ENCODE peak calls at places on chromosomes 7 and 10, in seven cellular contexts. P is kidney glomerular epithelial cell; T is tibial artery; X is CD4-positive, alpha-beta T cell; W is HuH-7.5; K is activated CD4-positive, alpha-beta T cell treated with anti-CD3 and anti-CD28 coated beads, Interleukin-2, amount 50 U/mL, for 1 hour; Y is IMR-90. S is an unnamed sample.

GRCh38 chr7:36545291-36545690 is 155.6 kb downstream of the ANLN start:
- DNase-seq in P (no peak), T (no peak), X (no peak), W (no peak), K (no peak), Y (no peak), S (no peak)

GRCh38 chr10:96960872-96961271 is 128.8 kb downstream of the LCOR start:
- DNase-seq in P (no peak), T (no peak), X (no peak), W (no peak), K (no peak), Y (peak), S (peak)

GRCh38 chr7:729154-730000 is 2.3 kb upstream of the PRKAR1B start:
- DNase-seq in P (no peak), T (no peak), X (no peak), W (no peak), K (no peak), Y (no peak), S (no peak)

GRCh38 chr10:129940617-129941198 is 23.4 kb downstream of the EBF3 start:
- DNase-seq in P (no peak), T (peak), X (no peak), W (no peak), K (no peak), Y (no peak), S (no peak)

GRCh38 chr7:51121945-51122425 is 194.6 kb downstream of the COBL start:
- DNase-seq in P (no peak), T (no peak), X (no peak), W (no peak), K (no peak), Y (no peak), S (no peak)

GRCh38 chr10:121194696-121195523 is 343.7 kb downstream of the WDR11 start:
- DNase-seq in P (no peak), T (no peak), X (no peak), W (no peak), K (no peak), Y (no peak), S (no peak)

GRCh38 chr7:2802504-2803341 is 41.4 kb downstream of the GNA12 start:
- DNase-seq in P (no peak), T (no peak), X (no peak), W (no peak), K (no peak), Y (peak), S (peak)

GRCh38 chr10:19947203-19947602 is 131.0 kb downstream of the PLXDC2 start:
- DNase-seq in P (no peak), T (peak), X (no peak), W (no peak), K (no peak), Y (no peak), S (no peak)

GRCh38 chr10:78900715-78901430 is 167.9 kb upstream of the ZMIZ1 start:
- DNase-seq in P (no peak), T (peak), X (no peak), W (no peak), K (no peak), Y (no peak), S (no peak)

GRCh38 chr10:11713186-11713743 is 28.9 kb upstream of the ECHDC3 start:
- DNase-seq in P (peak), T (no peak), X (no peak), W (no peak), K (no peak), Y (peak), S (no peak)

S was measured in EL.